ENCODE peak calls at places on chromosomes 2 and 18, in ten cellular contexts. One of them, this sample, is unnamed.

GRCh38 chr2:176095421-176095820 is 2.9 kb downstream of the HOXD13 start:
- DNase-seq in A549: no peak
- DNase-seq in HAP-1: no peak
- DNase-seq in tibial artery: no peak
- DNase-seq in stimulated activated CD4-positive, alpha-beta T cell treated with anti-CD3 and anti-CD28 coated beads, Interleukin-12 subunit alpha, Interleukin-12 subunit beta, amount 100 ng/mL, for 4 hours: no peak
- DNase-seq in Peyer's patch: no peak
- DNase-seq in NCI-H1417: no peak
- DNase-seq in T-helper 1 cell: no peak
- DNase-seq in Daoy: no peak
- DNase-seq in right cardiac atrium: no peak
- DNase-seq in this sample: no peak

GRCh38 chr2:134217924-134218323 is 35.9 kb upstream of the MGAT5 start:
- DNase-seq in A549: no peak
- DNase-seq in HAP-1: no peak
- DNase-seq in tibial artery: no peak
- DNase-seq in stimulated activated CD4-positive, alpha-beta T cell treated with anti-CD3 and anti-CD28 coated beads, Interleukin-12 subunit alpha, Interleukin-12 subunit beta, amount 100 ng/mL, for 4 hours: no peak
- DNase-seq in Peyer's patch: no peak
- DNase-seq in NCI-H1417: no peak
- DNase-seq in T-helper 1 cell: no peak
- DNase-seq in Daoy: no peak
- DNase-seq in right cardiac atrium: no peak
- DNase-seq in this sample: no peak

GRCh38 chr2:33275689-33276444 is 200.6 kb upstream of the RASGRP3 start:
- DNase-seq in A549: peak; percentile 94
- DNase-seq in HAP-1: no peak
- DNase-seq in tibial artery: peak; percentile 91
- DNase-seq in stimulated activated CD4-positive, alpha-beta T cell treated with anti-CD3 and anti-CD28 coated beads, Interleukin-12 subunit alpha, Interleukin-12 subunit beta, amount 100 ng/mL, for 4 hours: peak; percentile 8
- DNase-seq in Peyer's patch: no peak
- DNase-seq in NCI-H1417: peak; percentile 35
- DNase-seq in T-helper 1 cell: peak; percentile 3
- DNase-seq in Daoy: peak; percentile 98
- DNase-seq in right cardiac atrium: peak; percentile 61
- DNase-seq in this sample: peak; percentile 94

GRCh38 chr2:24181849-24182248 is 7.0 kb downstream of the FAM228A start:
- DNase-seq in A549: no peak
- DNase-seq in HAP-1: peak; percentile 12
- DNase-seq in tibial artery: no peak
- DNase-seq in stimulated activated CD4-positive, alpha-beta T cell treated with anti-CD3 and anti-CD28 coated beads, Interleukin-12 subunit alpha, Interleukin-12 subunit beta, amount 100 ng/mL, for 4 hours: no peak
- DNase-seq in Peyer's patch: no peak
- DNase-seq in NCI-H1417: no peak
- DNase-seq in T-helper 1 cell: no peak
- DNase-seq in Daoy: no peak
- DNase-seq in right cardiac atrium: no peak
- DNase-seq in this sample: no peak

GRCh38 chr18:76578571-76579300 is 83.7 kb upstream of the ZNF516 start:
- DNase-seq in A549: no peak
- DNase-seq in HAP-1: no peak
- DNase-seq in tibial artery: no peak
- DNase-seq in stimulated activated CD4-positive, alpha-beta T cell treated with anti-CD3 and anti-CD28 coated beads, Interleukin-12 subunit alpha, Interleukin-12 subunit beta, amount 100 ng/mL, for 4 hours: no peak
- DNase-seq in Peyer's patch: no peak
- DNase-seq in NCI-H1417: no peak
- DNase-seq in T-helper 1 cell: no peak
- DNase-seq in Daoy: no peak
- DNase-seq in right cardiac atrium: no peak
- DNase-seq in this sample: no peak

GRCh38 chr2:237194081-237194480 is 108.4 kb downstream of the COPS8 start:
- DNase-seq in A549: no peak
- DNase-seq in HAP-1: no peak
- DNase-seq in tibial artery: no peak
- DNase-seq in stimulated activated CD4-positive, alpha-beta T cell treated with anti-CD3 and anti-CD28 coated beads, Interleukin-12 subunit alpha, Interleukin-12 subunit beta, amount 100 ng/mL, for 4 hours: no peak
- DNase-seq in Peyer's patch: no peak
- DNase-seq in NCI-H1417: no peak
- DNase-seq in T-helper 1 cell: no peak
- DNase-seq in Daoy: no peak
- DNase-seq in right cardiac atrium: no peak
- DNase-seq in this sample: no peak

GRCh38 chr18:31134988-31135529 is 27.6 kb downstream of the DSC1 start:
- DNase-seq in A549: no peak
- DNase-seq in HAP-1: no peak
- DNase-seq in tibial artery: no peak
- DNase-seq in stimulated activated CD4-positive, alpha-beta T cell treated with anti-CD3 and anti-CD28 coated beads, Interleukin-12 subunit alpha, Interleukin-12 subunit beta, amount 100 ng/mL, for 4 hours: no peak
- DNase-seq in Peyer's patch: no peak
- DNase-seq in NCI-H1417: no peak
- DNase-seq in T-helper 1 cell: no peak
- DNase-seq in Daoy: no peak
- DNase-seq in right cardiac atrium: no peak
- DNase-seq in this sample: no peak

GRCh38 chr2:219713110-219713509 is 85.7 kb downstream of the SLC4A3 start:
- DNase-seq in A549: peak; percentile 64
- DNase-seq in HAP-1: peak; percentile 12
- DNase-seq in tibial artery: no peak
- DNase-seq in stimulated activated CD4-positive, alpha-beta T cell treated with anti-CD3 and anti-CD28 coated beads, Interleukin-12 subunit alpha, Interleukin-12 subunit beta, amount 100 ng/mL, for 4 hours: no peak
- DNase-seq in Peyer's patch: no peak
- DNase-seq in NCI-H1417: no peak
- DNase-seq in T-helper 1 cell: no peak
- DNase-seq in Daoy: peak; percentile 42
- DNase-seq in right cardiac atrium: no peak
- DNase-seq in this sample: peak; percentile 38

GRCh38 chr2:128263902-128264331 is 54.8 kb downstream of the HS6ST1 start:
- DNase-seq in A549: no peak
- DNase-seq in HAP-1: no peak
- DNase-seq in tibial artery: no peak
- DNase-seq in stimulated activated CD4-positive, alpha-beta T cell treated with anti-CD3 and anti-CD28 coated beads, Interleukin-12 subunit alpha, Interleukin-12 subunit beta, amount 100 ng/mL, for 4 hours: no peak
- DNase-seq in Peyer's patch: peak; percentile 71
- DNase-seq in NCI-H1417: no peak
- DNase-seq in T-helper 1 cell: no peak
- DNase-seq in Daoy: no peak
- DNase-seq in right cardiac atrium: no peak
- DNase-seq in this sample: no peak

GRCh38 chr2:95231723-95232122 is 24.4 kb downstream of the ZNF892 start:
- DNase-seq in A549: peak; percentile 58
- DNase-seq in HAP-1: no peak
- DNase-seq in tibial artery: no peak
- DNase-seq in stimulated activated CD4-positive, alpha-beta T cell treated with anti-CD3 and anti-CD28 coated beads, Interleukin-12 subunit alpha, Interleukin-12 subunit beta, amount 100 ng/mL, for 4 hours: no peak
- DNase-seq in Peyer's patch: peak; percentile 59
- DNase-seq in NCI-H1417: peak; percentile 54
- DNase-seq in T-helper 1 cell: no peak
- DNase-seq in Daoy: peak; percentile 84
- DNase-seq in right cardiac atrium: no peak
- DNase-seq in this sample: peak; percentile 66

GRCh38 chr2:84821806-84822205 is 59.1 kb downstream of the TRABD2A start:
- DNase-seq in A549: no peak
- DNase-seq in HAP-1: no peak
- DNase-seq in tibial artery: no peak
- DNase-seq in stimulated activated CD4-positive, alpha-beta T cell treated with anti-CD3 and anti-CD28 coated beads, Interleukin-12 subunit alpha, Interleukin-12 subunit beta, amount 100 ng/mL, for 4 hours: no peak
- DNase-seq in Peyer's patch: no peak
- DNase-seq in NCI-H1417: no peak
- DNase-seq in T-helper 1 cell: no peak
- DNase-seq in Daoy: no peak
- DNase-seq in right cardiac atrium: no peak
- DNase-seq in this sample: no peak

GRCh38 chr2:99806758-99807157 is 316.9 kb upstream of the REV1 start:
- DNase-seq in A549: peak; percentile 9
- DNase-seq in HAP-1: no peak
- DNase-seq in tibial artery: no peak
- DNase-seq in stimulated activated CD4-positive, alpha-beta T cell treated with anti-CD3 and anti-CD28 coated beads, Interleukin-12 subunit alpha, Interleukin-12 subunit beta, amount 100 ng/mL, for 4 hours: no peak
- DNase-seq in Peyer's patch: no peak
- DNase-seq in NCI-H1417: no peak
- DNase-seq in T-helper 1 cell: no peak
- DNase-seq in Daoy: peak; percentile 27
- DNase-seq in right cardiac atrium: no peak
- DNase-seq in this sample: no peak

GRCh38 chr2:85131116-85131515 is 2.1 kb upstream of the TCF7L1 start:
- DNase-seq in A549: peak; percentile 54
- DNase-seq in HAP-1: peak; percentile 48
- DNase-seq in tibial artery: no peak
- DNase-seq in stimulated activated CD4-positive, alpha-beta T cell treated with anti-CD3 and anti-CD28 coated beads, Interleukin-12 subunit alpha, Interleukin-12 subunit beta, amount 100 ng/mL, for 4 hours: no peak
- DNase-seq in Peyer's patch: no peak
- DNase-seq in NCI-H1417: no peak
- DNase-seq in T-helper 1 cell: no peak
- DNase-seq in Daoy: peak; percentile 29
- DNase-seq in right cardiac atrium: peak; percentile 33
- DNase-seq in this sample: peak; percentile 75

GRCh38 chr2:202056611-202057010 is 16.4 kb upstream of the KIAA2012 start:
- DNase-seq in A549: peak; percentile 33
- DNase-seq in HAP-1: no peak
- DNase-seq in tibial artery: no peak
- DNase-seq in stimulated activated CD4-positive, alpha-beta T cell treated with anti-CD3 and anti-CD28 coated beads, Interleukin-12 subunit alpha, Interleukin-12 subunit beta, amount 100 ng/mL, for 4 hours: no peak
- DNase-seq in Peyer's patch: no peak
- DNase-seq in NCI-H1417: peak; percentile 25
- DNase-seq in T-helper 1 cell: no peak
- DNase-seq in Daoy: no peak
- DNase-seq in right cardiac atrium: no peak
- DNase-seq in this sample: peak; percentile 16

GRCh38 chr2:183807870-183808269 is 683.6 kb downstream of the NUP35 start:
- DNase-seq in A549: no peak
- DNase-seq in HAP-1: no peak
- DNase-seq in tibial artery: no peak
- DNase-seq in stimulated activated CD4-positive, alpha-beta T cell treated with anti-CD3 and anti-CD28 coated beads, Interleukin-12 subunit alpha, Interleukin-12 subunit beta, amount 100 ng/mL, for 4 hours: no peak
- DNase-seq in Peyer's patch: no peak
- DNase-seq in NCI-H1417: no peak
- DNase-seq in T-helper 1 cell: no peak
- DNase-seq in Daoy: no peak
- DNase-seq in right cardiac atrium: no peak
- DNase-seq in this sample: no peak

GRCh38 chr2:217698691-217699090 is 304.1 kb downstream of the TNS1 start:
- DNase-seq in A549: no peak
- DNase-seq in HAP-1: no peak
- DNase-seq in tibial artery: no peak
- DNase-seq in stimulated activated CD4-positive, alpha-beta T cell treated with anti-CD3 and anti-CD28 coated beads, Interleukin-12 subunit alpha, Interleukin-12 subunit beta, amount 100 ng/mL, for 4 hours: no peak
- DNase-seq in Peyer's patch: no peak
- DNase-seq in NCI-H1417: no peak
- DNase-seq in T-helper 1 cell: no peak
- DNase-seq in Daoy: no peak
- DNase-seq in right cardiac atrium: no peak
- DNase-seq in this sample: no peak

GRCh38 chr2:54428401-54428800 is 27.7 kb upstream of the SPTBN1 start:
- DNase-seq in A549: no peak
- DNase-seq in HAP-1: no peak
- DNase-seq in tibial artery: no peak
- DNase-seq in stimulated activated CD4-positive, alpha-beta T cell treated with anti-CD3 and anti-CD28 coated beads, Interleukin-12 subunit alpha, Interleukin-12 subunit beta, amount 100 ng/mL, for 4 hours: no peak
- DNase-seq in Peyer's patch: no peak
- DNase-seq in NCI-H1417: no peak
- DNase-seq in T-helper 1 cell: no peak
- DNase-seq in Daoy: no peak
- DNase-seq in right cardiac atrium: peak; percentile 59
- DNase-seq in this sample: no peak

GRCh38 chr18:58967643-58968291 is 103.1 kb downstream of the ZNF532 start:
- DNase-seq in A549: no peak
- DNase-seq in HAP-1: no peak
- DNase-seq in tibial artery: no peak
- DNase-seq in stimulated activated CD4-positive, alpha-beta T cell treated with anti-CD3 and anti-CD28 coated beads, Interleukin-12 subunit alpha, Interleukin-12 subunit beta, amount 100 ng/mL, for 4 hours: no peak
- DNase-seq in Peyer's patch: no peak
- DNase-seq in NCI-H1417: no peak
- DNase-seq in T-helper 1 cell: no peak
- DNase-seq in Daoy: no peak
- DNase-seq in right cardiac atrium: no peak
- DNase-seq in this sample: no peak

GRCh38 chr18:76264073-76264472 is 231.0 kb downstream of the ZNF516 start:
- DNase-seq in A549: no peak
- DNase-seq in HAP-1: no peak
- DNase-seq in tibial artery: no peak
- DNase-seq in stimulated activated CD4-positive, alpha-beta T cell treated with anti-CD3 and anti-CD28 coated beads, Interleukin-12 subunit alpha, Interleukin-12 subunit beta, amount 100 ng/mL, for 4 hours: no peak
- DNase-seq in Peyer's patch: no peak
- DNase-seq in NCI-H1417: no peak
- DNase-seq in T-helper 1 cell: no peak
- DNase-seq in Daoy: no peak
- DNase-seq in right cardiac atrium: no peak
- DNase-seq in this sample: no peak

GRCh38 chr2:227509824-227510619 is 38.1 kb downstream of the AGFG1 start:
- DNase-seq in A549: peak; percentile 42
- DNase-seq in HAP-1: peak; percentile 41
- DNase-seq in tibial artery: no peak
- DNase-seq in stimulated activated CD4-positive, alpha-beta T cell treated with anti-CD3 and anti-CD28 coated beads, Interleukin-12 subunit alpha, Interleukin-12 subunit beta, amount 100 ng/mL, for 4 hours: no peak
- DNase-seq in Peyer's patch: no peak
- DNase-seq in NCI-H1417: no peak
- DNase-seq in T-helper 1 cell: no peak
- DNase-seq in Daoy: peak; percentile 28
- DNase-seq in right cardiac atrium: no peak
- DNase-seq in this sample: peak; percentile 27

GRCh38 chr2:141517180-141517851 is 613.5 kb downstream of the LRP1B start:
- DNase-seq in A549: peak; percentile 67
- DNase-seq in HAP-1: no peak
- DNase-seq in tibial artery: no peak
- DNase-seq in stimulated activated CD4-positive, alpha-beta T cell treated with anti-CD3 and anti-CD28 coated beads, Interleukin-12 subunit alpha, Interleukin-12 subunit beta, amount 100 ng/mL, for 4 hours: no peak
- DNase-seq in Peyer's patch: no peak
- DNase-seq in NCI-H1417: no peak
- DNase-seq in T-helper 1 cell: no peak
- DNase-seq in Daoy: no peak
- DNase-seq in right cardiac atrium: no peak
- DNase-seq in this sample: no peak

GRCh38 chr2:195663007-195663406 is 6.0 kb downstream of the SLC39A10 start:
- DNase-seq in A549: no peak
- DNase-seq in HAP-1: no peak
- DNase-seq in tibial artery: no peak
- DNase-seq in stimulated activated CD4-positive, alpha-beta T cell treated with anti-CD3 and anti-CD28 coated beads, Interleukin-12 subunit alpha, Interleukin-12 subunit beta, amount 100 ng/mL, for 4 hours: no peak
- DNase-seq in Peyer's patch: no peak
- DNase-seq in NCI-H1417: no peak
- DNase-seq in T-helper 1 cell: no peak
- DNase-seq in Daoy: no peak
- DNase-seq in right cardiac atrium: no peak
- DNase-seq in this sample: no peak

GRCh38 chr2:27351802-27352598 is 4.6 kb downstream of the GTF3C2 start:
- DNase-seq in A549: no peak
- DNase-seq in HAP-1: no peak
- DNase-seq in tibial artery: no peak
- DNase-seq in stimulated activated CD4-positive, alpha-beta T cell treated with anti-CD3 and anti-CD28 coated beads, Interleukin-12 subunit alpha, Interleukin-12 subunit beta, amount 100 ng/mL, for 4 hours: no peak
- DNase-seq in Peyer's patch: no peak
- DNase-seq in NCI-H1417: no peak
- DNase-seq in T-helper 1 cell: no peak
- DNase-seq in Daoy: no peak
- DNase-seq in right cardiac atrium: no peak
- DNase-seq in this sample: no peak

GRCh38 chr18:12239426-12239825 is 14.7 kb upstream of the CIDEA start:
- DNase-seq in A549: no peak
- DNase-seq in HAP-1: no peak
- DNase-seq in tibial artery: no peak
- DNase-seq in stimulated activated CD4-positive, alpha-beta T cell treated with anti-CD3 and anti-CD28 coated beads, Interleukin-12 subunit alpha, Interleukin-12 subunit beta, amount 100 ng/mL, for 4 hours: no peak
- DNase-seq in Peyer's patch: no peak
- DNase-seq in NCI-H1417: no peak
- DNase-seq in T-helper 1 cell: no peak
- DNase-seq in Daoy: peak; percentile 26
- DNase-seq in right cardiac atrium: no peak
- DNase-seq in this sample: no peak

GRCh38 chr18:47881042-47881441 is 49.4 kb downstream of the SMAD2 start:
- DNase-seq in A549: no peak
- DNase-seq in HAP-1: no peak
- DNase-seq in tibial artery: no peak
- DNase-seq in stimulated activated CD4-positive, alpha-beta T cell treated with anti-CD3 and anti-CD28 coated beads, Interleukin-12 subunit alpha, Interleukin-12 subunit beta, amount 100 ng/mL, for 4 hours: no peak
- DNase-seq in Peyer's patch: no peak
- DNase-seq in NCI-H1417: no peak
- DNase-seq in T-helper 1 cell: no peak
- DNase-seq in Daoy: no peak
- DNase-seq in right cardiac atrium: no peak
- DNase-seq in this sample: no peak

GRCh38 chr2:99891358-99891757 is 251.0 kb downstream of the AFF3 start:
- DNase-seq in A549: no peak
- DNase-seq in HAP-1: no peak
- DNase-seq in tibial artery: no peak
- DNase-seq in stimulated activated CD4-positive, alpha-beta T cell treated with anti-CD3 and anti-CD28 coated beads, Interleukin-12 subunit alpha, Interleukin-12 subunit beta, amount 100 ng/mL, for 4 hours: no peak
- DNase-seq in Peyer's patch: no peak
- DNase-seq in NCI-H1417: no peak
- DNase-seq in T-helper 1 cell: no peak
- DNase-seq in Daoy: no peak
- DNase-seq in right cardiac atrium: no peak
- DNase-seq in this sample: no peak

GRCh38 chr2:24493713-24494112 is 2.7 kb downstream of the NCOA1 start:
- DNase-seq in A549: no peak
- DNase-seq in HAP-1: no peak
- DNase-seq in tibial artery: no peak
- DNase-seq in stimulated activated CD4-positive, alpha-beta T cell treated with anti-CD3 and anti-CD28 coated beads, Interleukin-12 subunit alpha, Interleukin-12 subunit beta, amount 100 ng/mL, for 4 hours: no peak
- DNase-seq in Peyer's patch: no peak
- DNase-seq in NCI-H1417: no peak
- DNase-seq in T-helper 1 cell: no peak
- DNase-seq in Daoy: no peak
- DNase-seq in right cardiac atrium: no peak
- DNase-seq in this sample: peak; percentile 56

GRCh38 chr2:38146302-38146916 is 70.5 kb upstream of the CYP1B1 start:
- DNase-seq in A549: peak; percentile 65
- DNase-seq in HAP-1: no peak
- DNase-seq in tibial artery: peak; percentile 70
- DNase-seq in stimulated activated CD4-positive, alpha-beta T cell treated with anti-CD3 and anti-CD28 coated beads, Interleukin-12 subunit alpha, Interleukin-12 subunit beta, amount 100 ng/mL, for 4 hours: no peak
- DNase-seq in Peyer's patch: no peak
- DNase-seq in NCI-H1417: no peak
- DNase-seq in T-helper 1 cell: no peak
- DNase-seq in Daoy: peak; percentile 96
- DNase-seq in right cardiac atrium: peak; percentile 70
- DNase-seq in this sample: no peak